ENCODE peak calls at places on chromosomes 1 and 21, in ten cellular contexts. T, W, E, F, N, L, G, K, U and P are unnamed samples. For H3K27me3, the result is how much of the 10 kb centered on the place peaks cover.

GRCh38 chr1:32886012-32886827 is at the start of gene HPCA:
- DNase-seq in W (no peak), G (no peak), E (no peak), T (peak), F (no peak), L (peak), N (peak), U (no peak), K (peak), P (peak)

GRCh38 chr21:38990424-38990794 is 184.7 kb downstream of the ETS2 start:
- DNase-seq in E (no peak), N (no peak), U (no peak), K (no peak), L (no peak), F (peak), G (no peak), W (no peak), T (no peak), P (no peak)

GRCh38 chr1:46613661-46614603 is 2.7 kb downstream of the MOB3C start:
- DNase-seq in F (peak), L (peak), U (no peak), T (peak), K (peak), G (peak), E (peak), W (peak), N (peak), P (peak)

GRCh38 chr1:16617101-16617727 is 3.9 kb upstream of the NBPF1 start:
- DNase-seq in E (peak), U (no peak), G (peak), W (no peak), K (no peak), L (no peak), F (peak), T (no peak), N (peak), P (peak)

GRCh38 chr21:46392921-46393320 is 65.8 kb upstream of the DIP2A start:
- DNase-seq in L (peak), N (peak), F (peak), G (no peak), U (no peak), E (no peak), K (no peak), T (peak), W (no peak), P (peak)

GRCh38 chr1:160397651-160398050 is 2.7 kb upstream of the VANGL2 start:
- DNase-seq in W (no peak), G (no peak), E (no peak), T (no peak), K (no peak), U (no peak), N (no peak), F (no peak), L (no peak), P (no peak)

GRCh38 chr21:45942755-45943629 is 38.6 kb upstream of the COL6A1 start:
- DNase-seq in K (no peak), T (no peak), E (peak), W (no peak), U (no peak), F (no peak), N (no peak), L (no peak), G (no peak), P (peak)

GRCh38 chr1:235984041-235984820 is 80.7 kb downstream of the NID1 start:
- DNase-seq in U (no peak), T (peak), N (no peak), F (no peak), L (peak), W (no peak), K (no peak), G (peak), E (no peak), P (no peak)

GRCh38 chr21:45870421-45870820 is 111.1 kb upstream of the COL6A1 start:
- DNase-seq in U (no peak), W (no peak), E (peak), N (no peak), T (no peak), K (no peak), G (no peak), F (peak), L (no peak), P (peak)

DNA sequence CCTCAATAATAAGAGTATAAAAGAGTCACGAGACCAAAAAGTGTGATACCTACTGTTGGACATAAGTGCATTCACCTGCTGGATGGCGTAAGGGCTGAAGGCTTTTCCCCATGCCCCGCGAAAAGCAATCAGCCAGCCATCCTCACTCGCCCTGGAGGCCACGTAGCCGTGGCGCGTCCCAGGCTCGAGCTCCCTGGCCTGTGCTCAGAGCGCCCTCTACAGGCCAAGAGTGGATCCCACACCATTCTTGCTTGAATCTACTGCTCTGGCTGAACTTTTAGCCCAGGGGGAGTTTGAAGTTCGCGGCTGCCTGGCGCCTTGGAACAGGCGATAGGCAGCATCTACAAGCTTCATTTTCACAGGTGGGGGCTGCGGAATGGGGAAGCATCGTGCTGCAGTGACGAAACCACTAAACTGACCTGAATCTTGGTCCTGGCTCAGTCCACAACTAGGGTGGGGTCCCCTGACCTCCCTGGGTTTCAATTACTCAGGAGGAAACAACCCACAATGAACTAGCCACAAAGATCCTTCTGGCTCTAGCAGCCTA is 70.3 kb upstream of the SERBP1 start:
- DNase-seq in F (peak), G (peak), T (peak), N (peak), K (peak), U (peak), L (peak), W (peak), E (peak), P (peak)
- H3K4me3 ChIP-seq in F (no peak), G (no peak), T (no peak), N (no peak), K (no peak), U (peak), L (no peak), W (no peak), E (no peak), P (no peak)

GRCh38 chr21:44503901-44504399 is 36.0 kb downstream of the KRTAP10-1 start:
- DNase-seq in L (no peak), U (no peak), K (no peak), N (no peak), G (no peak), T (no peak), W (no peak), E (peak), F (no peak), P (peak)
- H3K27me3 ChIP-seq in L (under half), U (under half), K (under half), N (under half), G (under half), T (under half), W (under half), E (under half), F (half or more), P (under half)

DNA sequence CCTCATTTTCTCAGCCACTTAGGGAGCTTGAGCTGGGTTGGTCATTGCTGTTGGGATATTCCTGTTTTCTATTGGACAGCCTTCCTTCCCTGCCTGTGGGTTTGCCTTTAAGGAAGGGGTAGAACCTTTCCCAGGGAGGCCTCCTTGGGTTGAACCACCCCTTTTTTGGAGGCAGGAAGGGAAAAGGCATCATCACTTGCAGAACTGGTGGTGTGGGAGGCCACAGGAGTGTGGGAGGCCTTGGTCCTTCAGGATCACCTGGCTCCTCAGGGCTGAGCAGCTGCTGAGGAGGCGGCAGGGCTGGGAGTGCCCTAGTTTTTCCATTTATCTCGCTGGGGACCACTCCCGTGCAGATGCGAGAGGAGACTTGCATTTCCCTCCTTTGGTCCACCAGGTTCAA is 667 bp upstream of the CYB561D1 start:
- DNase-seq in N (no peak), K (no peak), L (no peak), U (no peak), E (no peak), F (no peak), G (peak), T (no peak), W (no peak), P (no peak)
- H3K4me3 ChIP-seq in N (no peak), K (no peak), L (no peak), U (peak), E (no peak), F (no peak), G (peak), T (no peak), W (no peak), P (no peak)

GRCh38 chr1:941588-942383 is 17.3 kb downstream of the NOC2L start:
- DNase-seq in K (peak), U (no peak), T (peak), G (peak), E (no peak), N (no peak), W (no peak), F (peak), L (peak), P (peak)
- H3K27me3 ChIP-seq in K (half or more), U (under half), T (under half), G (under half), E (under half), N (under half), W (under half), F (half or more), L (under half), P (half or more)

DNA sequence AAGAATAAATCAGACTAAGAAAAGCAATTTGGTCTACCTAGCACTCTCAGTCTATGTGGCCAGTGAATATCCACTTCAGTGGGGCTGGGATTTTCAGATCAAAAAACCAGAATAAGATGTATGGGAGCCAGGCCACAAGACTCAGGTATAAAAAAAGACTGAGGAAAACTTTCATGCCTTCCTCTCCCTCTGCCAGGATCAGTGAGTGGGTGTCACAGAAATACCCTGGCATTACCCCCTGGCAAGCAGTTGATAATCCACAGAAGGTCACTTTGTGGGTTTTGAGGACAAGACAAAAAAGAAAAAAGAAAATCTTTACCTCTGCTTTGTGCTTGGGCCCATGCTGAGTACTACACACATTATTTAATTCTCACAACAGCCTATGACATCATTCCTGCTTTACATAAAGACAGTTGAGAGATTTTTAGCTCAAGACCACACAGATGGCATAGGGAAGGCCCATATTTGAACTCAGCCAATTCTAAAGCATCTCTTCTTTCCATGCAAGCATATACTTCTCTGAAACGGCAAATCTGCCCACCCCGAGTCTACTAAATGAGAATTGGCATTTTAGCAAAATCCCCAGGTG is 57.6 kb downstream of the DESI2 start:
- DNase-seq in N (no peak), L (no peak), E (no peak), G (no peak), W (no peak), F (no peak), T (no peak), U (no peak), K (no peak), P (no peak)
- H3K4me3 ChIP-seq in N (no peak), L (no peak), E (no peak), G (no peak), W (no peak), F (no peak), T (no peak), U (no peak), K (no peak), P (no peak)

DNA sequence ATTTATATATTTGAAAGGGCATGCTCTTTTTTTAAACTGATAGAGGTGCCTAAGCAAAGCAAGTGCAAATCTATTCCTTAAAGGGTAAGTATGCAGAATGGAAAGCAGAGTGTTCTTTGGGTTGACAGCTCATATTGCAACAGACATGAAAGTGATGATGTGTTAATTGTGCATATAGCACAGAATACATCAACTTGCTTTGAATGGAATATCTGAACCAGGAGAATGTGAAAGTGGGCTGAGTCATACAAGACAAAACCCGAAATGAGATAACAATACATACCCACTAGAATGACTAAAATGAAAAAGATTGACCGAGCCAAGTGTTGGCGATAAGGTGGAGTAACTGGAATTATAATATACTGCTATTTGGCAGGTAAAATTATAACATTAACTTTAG is 4.3 kb downstream of the CR1 start:
- DNase-seq in K (no peak), F (no peak), G (no peak), N (no peak), U (no peak), E (no peak), L (no peak), T (no peak), W (no peak), P (no peak)
- H3K27me3 ChIP-seq in K (under half), F (under half), G (under half), N (under half), U (under half), E (under half), L (half or more), T (under half), W (under half), P (under half)

DNA sequence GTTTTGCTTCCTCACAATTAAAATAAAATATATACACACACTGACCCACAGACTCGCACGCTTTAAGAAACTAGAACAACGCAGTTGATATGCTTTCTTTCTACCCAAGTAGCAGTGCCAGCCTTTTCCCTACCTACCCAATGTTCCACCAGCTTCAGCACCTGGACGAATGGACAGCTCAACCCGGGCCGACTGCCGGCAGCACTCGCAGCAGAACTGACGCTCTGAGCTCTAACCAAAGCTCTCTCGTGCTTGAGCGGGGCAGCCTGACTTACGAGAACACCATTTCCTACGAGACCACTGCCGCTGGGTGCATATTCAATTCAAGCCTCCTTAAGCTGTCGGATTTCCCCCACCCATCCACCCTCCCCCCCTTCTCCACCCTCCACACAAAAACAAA is 127.4 kb upstream of the DPYD start:
- DNase-seq in E (peak), F (peak), K (peak), N (peak), W (peak), L (peak), G (peak), U (no peak), T (peak), P (peak)
- H3K4me3 ChIP-seq in E (no peak), F (peak), K (no peak), N (no peak), W (no peak), L (no peak), G (no peak), U (no peak), T (peak), P (no peak)

GRCh38 chr1:53378061-53378460 is 50.2 kb upstream of the LRP8 start:
- DNase-seq in T (no peak), L (no peak), W (no peak), F (peak), E (peak), K (no peak), N (peak), U (no peak), G (peak), P (peak)
- H3K27me3 ChIP-seq in T (under half), L (under half), W (under half), F (under half), E (under half), K (under half), N (under half), U (under half), G (under half), P (under half)

DNA sequence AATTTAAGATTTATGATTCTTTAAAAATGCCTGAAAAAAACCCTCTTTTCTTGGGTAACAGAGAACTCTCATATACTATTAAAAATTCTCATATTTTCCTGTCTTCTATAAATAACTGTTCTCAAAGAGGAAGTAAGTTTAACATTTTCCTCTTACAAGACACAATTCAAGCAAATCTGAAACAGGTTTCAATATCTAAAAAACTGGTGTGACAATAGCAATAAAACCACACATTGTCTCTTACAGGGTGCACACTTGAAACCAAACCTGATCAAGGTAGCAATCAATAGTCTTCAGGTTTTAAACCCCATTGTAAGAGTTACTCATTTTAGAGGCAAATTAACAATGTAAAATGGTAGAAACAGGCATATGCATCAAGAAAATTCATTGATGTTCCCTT is 28.0 kb downstream of the FUBP1 start:
- DNase-seq in T (no peak), W (no peak), E (no peak), U (no peak), K (no peak), G (no peak), N (no peak), L (no peak), F (no peak), P (no peak)
- H3K4me3 ChIP-seq in T (no peak), W (no peak), E (no peak), U (no peak), K (no peak), G (no peak), N (no peak), L (no peak), F (no peak), P (no peak)